ENCODE peak calls at places on chromosomes 6 and 20, in five cellular contexts. P is A549, A is K562, Y is IMR-90, G is SK-N-SH. S is an unnamed sample.

GRCh38 chr6:48476257-48476656 is 365.3 kb upstream of the PTCHD4 start:
- DNase-seq in P (no peak), A (no peak), Y (peak), G (no peak), S (no peak)

GRCh38 chr6:14921878-14922277 is 324.0 kb upstream of the JARID2 start:
- DNase-seq in P (no peak), A (no peak), Y (no peak), G (no peak), S (no peak)

GRCh38 chr6:45959534-45960195 is 56.0 kb downstream of the CLIC5 start:
- DNase-seq in P (no peak), A (no peak), Y (no peak), G (no peak), S (no peak)

GRCh38 chr6:50449128-50449527 is 264.2 kb upstream of the TFAP2D start:
- DNase-seq in P (no peak), A (no peak), Y (no peak), G (no peak), S (no peak)

GRCh38 chr20:44683263-44684046 is 31.7 kb upstream of the CCN5 start:
- DNase-seq in P (peak), A (peak), Y (peak), G (peak), S (peak)

GRCh38 chr6:157763129-157763893 is 59.7 kb upstream of the SNX9 start:
- DNase-seq in P (peak), A (peak), Y (peak), G (no peak), S (no peak)

GRCh38 chr20:40564997-40565680 is 123.9 kb downstream of the MAFB start:
- DNase-seq in P (peak), A (peak), Y (peak), G (no peak), S (no peak)

GRCh38 chr6:143677891-143678737 is at the start of gene PHACTR2:
- DNase-seq in P (peak), A (peak), Y (peak), G (peak), S (no peak)

GRCh38 chr6:135675862-135676261 is 175.6 kb upstream of the PDE7B start:
- DNase-seq in P (peak), A (peak), Y (peak), G (peak), S (peak)

GRCh38 chr6:40957616-40958492 is 81.2 kb downstream of the UNC5CL start:
- DNase-seq in P (peak), A (no peak), Y (peak), G (no peak), S (no peak)

GRCh38 chr20:63087872-63088680 is 81.3 kb upstream of the BHLHE23 start:
- DNase-seq in P (no peak), A (no peak), Y (no peak), G (no peak), S (no peak)

DNA sequence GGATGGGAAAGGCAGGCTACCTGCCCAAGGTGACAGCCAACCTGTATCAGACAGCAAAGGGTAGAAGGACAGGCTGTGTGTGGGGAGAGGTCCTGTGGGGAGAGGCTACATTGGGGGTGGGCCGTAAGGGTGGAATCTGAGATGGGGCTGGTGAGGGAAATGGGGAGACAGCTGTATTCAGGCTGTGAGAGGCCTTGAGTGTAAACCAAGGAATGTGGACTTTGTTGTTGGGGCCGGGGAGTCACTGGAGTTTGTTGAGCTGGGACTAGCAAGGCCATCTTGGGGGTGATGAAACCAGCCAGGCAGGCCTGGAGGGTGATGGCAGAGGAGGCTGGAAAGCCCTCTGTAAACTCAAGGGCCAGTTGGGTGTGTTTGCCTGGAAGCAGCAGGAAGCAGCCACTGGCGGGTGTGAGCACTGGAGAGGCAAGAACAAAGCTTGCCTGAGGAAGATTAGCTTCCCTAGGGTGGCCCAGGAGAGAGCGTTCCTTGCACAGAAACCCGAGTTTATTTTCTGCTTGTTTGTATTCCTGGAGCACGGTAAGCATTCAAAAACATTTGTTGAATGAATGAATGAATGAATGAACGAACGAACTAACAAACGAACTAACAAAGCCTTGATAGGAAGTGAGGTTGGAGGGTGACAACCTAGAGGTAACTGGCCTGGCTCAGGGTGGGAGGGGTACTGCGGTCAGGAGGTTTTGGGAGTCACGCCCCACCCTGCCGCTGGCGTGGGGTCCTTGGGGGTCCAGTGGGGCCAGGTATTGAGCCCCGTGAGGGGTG is 18.9 kb downstream of the TTBK1 start:
- DNase-seq in P (no peak), A (no peak), Y (no peak), G (no peak), S (no peak)
- TF ChIP-seq RCOR1 in P (no peak), A (no peak), Y (no peak), G (no peak), S (no peak)

GRCh38 chr20:34033903-34034302 is 40.2 kb downstream of the RALY start:
- DNase-seq in P (no peak), A (no peak), Y (no peak), G (no peak), S (no peak)
- TF ChIP-seq RCOR1 in P (no peak), A (no peak), Y (no peak), G (no peak), S (no peak)

DNA sequence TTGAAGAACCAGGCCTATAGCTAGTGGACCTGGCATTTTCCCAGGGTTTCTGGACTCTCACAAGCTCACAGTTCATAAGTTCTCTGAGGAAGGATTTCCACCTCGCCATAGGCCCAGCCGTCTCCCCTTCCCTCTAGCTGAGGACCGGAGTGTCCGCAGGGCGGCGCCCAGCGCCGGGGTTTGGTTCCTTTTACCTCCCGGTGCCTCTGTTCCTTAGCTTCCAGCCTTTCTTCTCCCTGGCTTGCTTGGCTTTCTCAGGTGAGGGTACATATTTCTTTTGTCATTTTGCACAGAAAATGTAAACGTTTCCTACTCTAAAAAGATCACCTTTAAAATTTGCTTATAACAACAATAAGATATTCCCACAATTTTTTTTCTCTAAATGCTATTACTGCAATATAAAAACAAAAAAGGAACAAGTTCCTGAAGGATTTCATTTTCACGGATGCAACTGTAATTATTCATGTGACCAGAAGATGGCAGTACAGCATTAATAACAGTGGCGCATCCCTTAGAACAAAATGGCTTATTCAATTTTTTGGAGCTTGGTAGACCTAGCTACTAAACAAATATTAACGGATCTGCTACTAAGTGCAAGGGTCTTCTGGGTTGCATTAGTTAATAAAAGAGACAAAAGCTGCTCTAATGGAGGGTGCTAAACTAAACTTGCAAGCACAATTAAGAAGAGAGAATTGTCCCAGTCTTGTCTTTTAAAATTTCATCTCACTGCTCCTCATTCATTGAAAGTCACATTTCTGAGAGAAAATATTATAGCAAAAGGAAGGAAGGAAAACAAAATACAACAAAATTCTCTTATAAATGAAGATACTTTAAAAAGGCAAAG is 172.9 kb downstream of the ADGRG6 start:
- DNase-seq in P (peak), A (peak), Y (peak), G (peak), S (no peak)
- TF ChIP-seq RCOR1 in P (no peak), A (no peak), Y (no peak), G (no peak), S (no peak)

DNA sequence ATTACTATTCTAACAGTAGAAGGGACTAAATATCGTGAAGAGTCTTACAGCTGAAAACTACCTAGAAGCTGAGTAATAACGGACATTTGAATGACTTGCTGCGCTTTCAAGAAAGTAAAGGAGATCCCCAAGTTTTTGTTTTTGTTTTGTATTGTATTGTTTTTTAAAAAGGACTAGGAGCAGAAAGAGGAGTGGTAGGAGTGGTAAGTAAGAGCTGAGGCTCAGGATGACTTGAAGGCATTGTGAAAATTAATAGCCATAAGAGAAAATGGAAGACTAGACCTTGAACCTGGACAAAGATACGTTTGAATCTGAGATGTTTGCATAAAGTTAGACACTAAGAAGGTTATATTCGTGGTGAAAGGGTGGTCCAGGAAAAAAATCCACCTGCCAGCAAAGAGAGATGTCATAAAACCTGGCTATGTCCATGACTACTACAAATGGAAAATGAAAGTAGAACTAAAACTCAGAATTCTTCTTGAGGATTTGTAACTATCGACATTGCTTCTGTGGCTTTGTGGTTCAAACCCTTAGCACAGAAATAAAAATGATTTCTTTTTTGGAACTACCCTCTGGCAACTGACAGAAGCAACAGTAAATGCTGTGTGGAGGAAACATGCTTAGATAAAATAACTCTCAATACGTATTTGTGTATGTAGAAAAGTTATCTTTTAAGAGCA is 824.8 kb upstream of the FLRT3 start:
- DNase-seq in P (no peak), A (no peak), Y (no peak), G (no peak), S (peak)
- TF ChIP-seq RCOR1 in P (no peak), A (no peak), Y (no peak), G (no peak), S (no peak)

DNA sequence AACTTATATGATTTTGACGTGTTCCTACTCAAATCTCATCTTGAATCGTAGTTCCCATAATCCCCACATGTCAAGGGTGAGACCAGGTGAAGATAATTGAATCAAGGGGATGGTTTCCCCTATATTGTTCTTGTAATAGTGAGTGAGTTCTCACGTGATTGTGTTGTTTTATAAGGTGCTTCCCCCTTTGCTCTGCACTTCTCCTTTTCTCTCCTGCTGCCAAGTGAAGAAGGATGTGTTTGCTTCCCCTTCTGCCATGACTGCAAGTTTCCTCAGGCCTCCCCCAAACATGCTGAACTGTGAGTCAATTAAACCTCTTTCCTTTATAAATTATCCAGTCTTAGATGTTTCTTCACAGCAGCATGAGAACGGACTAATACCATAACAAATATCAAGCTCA is 83.2 kb downstream of the MANEA start:
- DNase-seq in P (no peak), A (no peak), Y (no peak), G (no peak), S (no peak)
- TF ChIP-seq RCOR1 in P (no peak), A (no peak), Y (no peak), G (no peak), S (no peak)

DNA sequence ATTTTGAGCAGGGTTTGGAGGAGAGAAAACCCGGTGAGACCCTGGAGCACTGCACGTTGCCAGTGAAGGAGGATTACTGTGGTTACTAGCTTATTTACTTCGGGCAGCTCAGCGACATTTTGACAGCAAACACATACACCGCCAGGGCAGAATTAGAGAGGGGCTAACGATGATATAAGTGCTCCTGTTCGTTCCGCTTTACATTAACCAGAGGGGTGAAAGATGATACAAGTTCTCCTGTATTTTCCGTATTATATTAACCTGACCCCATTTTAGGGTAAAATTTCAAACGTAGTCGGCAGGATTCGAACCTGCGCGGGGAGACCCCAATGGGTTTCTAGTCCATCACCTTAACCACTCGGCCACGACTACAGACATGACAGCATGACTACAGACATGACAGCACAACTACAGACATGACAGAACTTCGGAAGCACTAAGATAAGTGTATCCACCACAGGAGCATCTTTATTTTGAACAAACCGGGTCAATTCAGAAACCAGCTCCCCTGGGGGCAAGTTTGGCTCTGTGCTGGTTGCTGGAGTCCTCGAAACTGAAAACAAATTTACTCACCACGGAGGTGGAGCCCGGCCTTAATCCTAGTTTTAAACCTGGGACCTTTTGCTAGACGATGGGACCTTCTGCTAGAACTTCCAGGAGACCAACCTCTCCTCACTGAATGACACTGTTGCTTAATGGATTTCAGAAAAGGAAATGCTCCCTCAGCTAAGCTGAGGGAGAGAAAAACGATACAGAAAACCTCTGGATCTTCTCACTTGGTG is 80.4 kb upstream of the ZNF184 start:
- DNase-seq in P (peak), A (peak), Y (peak), G (no peak), S (peak)
- TF ChIP-seq RCOR1 in P (no peak), A (no peak), Y (no peak), G (no peak), S (no peak)

GRCh38 chr6:68876792-68877493 is 241.9 kb downstream of the ADGRB3 start:
- DNase-seq in P (no peak), A (peak), Y (peak), G (no peak), S (no peak)
- TF ChIP-seq RCOR1 in P (no peak), A (no peak), Y (no peak), G (no peak), S (no peak)

GRCh38 chr6:43739642-43740091 is 30.3 kb upstream of the VEGFA start:
- DNase-seq in P (no peak), A (peak), Y (no peak), G (peak), S (no peak)
- TF ChIP-seq RCOR1 in P (no peak), A (no peak), Y (no peak), G (peak), S (no peak)

DNA sequence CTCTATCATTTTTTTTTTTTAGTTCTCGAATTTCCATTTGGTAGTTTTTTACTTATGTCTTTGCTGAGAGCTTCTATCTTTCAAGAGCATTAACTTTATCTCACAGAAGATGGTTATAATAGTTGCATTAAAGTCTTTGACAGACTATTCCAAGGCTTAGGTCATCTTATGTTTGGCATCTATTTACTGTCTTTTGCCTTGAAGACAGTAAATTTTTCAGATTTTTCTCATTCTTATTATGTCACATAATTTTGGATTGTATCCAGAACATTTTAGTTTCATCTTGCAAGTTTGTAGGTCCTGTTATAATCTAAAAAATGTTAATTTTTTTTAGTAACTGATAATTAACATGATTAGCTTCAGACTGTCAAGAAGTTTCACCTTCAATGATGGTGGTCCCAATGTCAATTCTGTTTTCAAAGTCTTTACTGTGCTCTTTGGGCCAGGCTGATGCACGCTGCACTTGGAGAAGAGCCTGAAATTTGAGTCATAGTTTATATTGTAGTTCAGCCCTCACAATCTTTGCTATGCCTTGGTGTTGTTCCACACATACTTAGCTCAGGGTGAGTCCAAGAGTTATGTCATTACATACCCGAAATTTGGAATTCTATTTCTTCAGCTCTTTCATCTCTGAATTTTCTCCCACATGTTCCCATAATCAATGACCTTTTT is 110.5 kb upstream of the BTBD3 start:
- DNase-seq in P (no peak), A (no peak), Y (peak), G (no peak), S (no peak)
- TF ChIP-seq RCOR1 in P (no peak), A (no peak), Y (no peak), G (no peak), S (no peak)

S was measured in GM12878.